ENCODE peak calls at places on chromosome 10, in five cellular contexts. One of them, this sample, is unnamed.

GRCh38 chr10:30999084-30999712 is 32.5 kb downstream of the ZNF438 start:
- DNase-seq in endothelial cell: no peak
- DNase-seq in GM20000: no peak
- DNase-seq in astrocyte: no peak
- DNase-seq in heart right ventricle: peak; percentile 38
- DNase-seq in this sample: no peak

GRCh38 chr10:118968482-118968881 is 61.0 kb upstream of the NANOS1 start:
- DNase-seq in endothelial cell: no peak
- DNase-seq in GM20000: no peak
- DNase-seq in astrocyte: no peak
- DNase-seq in heart right ventricle: no peak
- DNase-seq in this sample: no peak

GRCh38 chr10:36676321-36677169 is 448.9 kb upstream of the ANKRD30A start:
- DNase-seq in endothelial cell: no peak
- DNase-seq in GM20000: no peak
- DNase-seq in astrocyte: peak; percentile 78
- DNase-seq in heart right ventricle: no peak
- DNase-seq in this sample: no peak

GRCh38 chr10:119694608-119695007 is 31.2 kb upstream of the INPP5F start:
- DNase-seq in endothelial cell: no peak
- DNase-seq in GM20000: no peak
- DNase-seq in astrocyte: no peak
- DNase-seq in heart right ventricle: no peak
- DNase-seq in this sample: no peak

GRCh38 chr10:13365168-13365687 is 17.1 kb upstream of the SEPHS1 start:
- DNase-seq in endothelial cell: no peak
- DNase-seq in GM20000: no peak
- DNase-seq in astrocyte: no peak
- DNase-seq in heart right ventricle: no peak
- DNase-seq in this sample: no peak

GRCh38 chr10:47176206-47176902 is 123.6 kb upstream of the GDF10 start:
- DNase-seq in endothelial cell: no peak
- DNase-seq in GM20000: no peak
- DNase-seq in astrocyte: no peak
- DNase-seq in heart right ventricle: no peak
- DNase-seq in this sample: no peak

GRCh38 chr10:47167591-47167990 is 132.4 kb upstream of the GDF10 start:
- DNase-seq in endothelial cell: no peak
- DNase-seq in GM20000: no peak
- DNase-seq in astrocyte: no peak
- DNase-seq in heart right ventricle: no peak
- DNase-seq in this sample: no peak

GRCh38 chr10:100751211-100751933 is 6.0 kb downstream of the PAX2 start:
- DNase-seq in endothelial cell: no peak
- DNase-seq in GM20000: no peak
- DNase-seq in astrocyte: no peak
- DNase-seq in heart right ventricle: no peak
- DNase-seq in this sample: no peak

GRCh38 chr10:13206546-13207443 is 27.4 kb downstream of the UCMA start:
- DNase-seq in endothelial cell: peak; percentile 12
- DNase-seq in GM20000: no peak
- DNase-seq in astrocyte: peak; percentile 24
- DNase-seq in heart right ventricle: no peak
- DNase-seq in this sample: no peak

GRCh38 chr10:104199567-104199966 is 32.6 kb downstream of the CFAP43 start:
- DNase-seq in endothelial cell: no peak
- DNase-seq in GM20000: no peak
- DNase-seq in astrocyte: no peak
- DNase-seq in heart right ventricle: no peak
- DNase-seq in this sample: no peak

GRCh38 chr10:131908151-131908550 is 7.3 kb downstream of the PPP2R2D start:
- DNase-seq in endothelial cell: no peak
- DNase-seq in GM20000: no peak
- DNase-seq in astrocyte: no peak
- DNase-seq in heart right ventricle: no peak
- DNase-seq in this sample: no peak

GRCh38 chr10:30160431-30160982 is 101.1 kb upstream of the JCAD start:
- DNase-seq in endothelial cell: no peak
- DNase-seq in GM20000: peak; percentile 45
- DNase-seq in astrocyte: no peak
- DNase-seq in heart right ventricle: no peak
- DNase-seq in this sample: no peak

GRCh38 chr10:71893920-71894319 is 42.9 kb upstream of the PSAP start:
- DNase-seq in endothelial cell: no peak
- DNase-seq in GM20000: no peak
- DNase-seq in astrocyte: no peak
- DNase-seq in heart right ventricle: no peak
- DNase-seq in this sample: no peak

GRCh38 chr10:20486791-20487190 is 410.3 kb downstream of the NEBL start:
- DNase-seq in endothelial cell: no peak
- DNase-seq in GM20000: no peak
- DNase-seq in astrocyte: no peak
- DNase-seq in heart right ventricle: no peak
- DNase-seq in this sample: no peak

GRCh38 chr10:121539757-121540156 is 58.5 kb downstream of the FGFR2 start:
- DNase-seq in endothelial cell: no peak
- DNase-seq in GM20000: no peak
- DNase-seq in astrocyte: no peak
- DNase-seq in heart right ventricle: no peak
- DNase-seq in this sample: no peak

GRCh38 chr10:71731791-71732190 is 12.2 kb upstream of the C10orf105 start:
- DNase-seq in endothelial cell: no peak
- DNase-seq in GM20000: no peak
- DNase-seq in astrocyte: no peak
- DNase-seq in heart right ventricle: no peak
- DNase-seq in this sample: no peak

GRCh38 chr10:67241435-67241834 is 315.6 kb downstream of the LRRTM3 start:
- DNase-seq in endothelial cell: no peak
- DNase-seq in GM20000: no peak
- DNase-seq in astrocyte: no peak
- DNase-seq in heart right ventricle: no peak
- DNase-seq in this sample: no peak

GRCh38 chr10:42986618-42987017 is 90.3 kb upstream of the RET start:
- DNase-seq in endothelial cell: no peak
- DNase-seq in GM20000: no peak
- DNase-seq in astrocyte: no peak
- DNase-seq in heart right ventricle: no peak
- DNase-seq in this sample: no peak

GRCh38 chr10:6237189-6237496 is 34.4 kb downstream of the PFKFB3 start:
- DNase-seq in endothelial cell: no peak
- DNase-seq in GM20000: no peak
- DNase-seq in astrocyte: no peak
- DNase-seq in heart right ventricle: no peak
- DNase-seq in this sample: no peak

GRCh38 chr10:131615150-131615549 is 285.7 kb upstream of the PPP2R2D start:
- DNase-seq in endothelial cell: no peak
- DNase-seq in GM20000: no peak
- DNase-seq in astrocyte: no peak
- DNase-seq in heart right ventricle: no peak
- DNase-seq in this sample: no peak

GRCh38 chr10:84340632-84341537 is 12.5 kb downstream of the CCSER2 start:
- DNase-seq in endothelial cell: no peak
- DNase-seq in GM20000: no peak
- DNase-seq in astrocyte: no peak
- DNase-seq in heart right ventricle: no peak
- DNase-seq in this sample: no peak

GRCh38 chr10:69125554-69125953 is 1.6 kb downstream of the VPS26A start:
- DNase-seq in endothelial cell: no peak
- DNase-seq in GM20000: no peak
- DNase-seq in astrocyte: no peak
- DNase-seq in heart right ventricle: no peak
- DNase-seq in this sample: no peak

GRCh38 chr10:86970887-86971145 is 2.5 kb downstream of the ADIRF start:
- DNase-seq in endothelial cell: no peak
- DNase-seq in GM20000: no peak
- DNase-seq in astrocyte: no peak
- DNase-seq in heart right ventricle: no peak
- DNase-seq in this sample: no peak

GRCh38 chr10:73968101-73968515 is 29.8 kb upstream of the VCL start:
- DNase-seq in endothelial cell: peak; percentile 14
- DNase-seq in GM20000: no peak
- DNase-seq in astrocyte: peak; percentile 25
- DNase-seq in heart right ventricle: no peak
- DNase-seq in this sample: peak; percentile 24

GRCh38 chr10:125057158-125058001 is 103.0 kb downstream of the CTBP2 start:
- DNase-seq in endothelial cell: peak; percentile 47
- DNase-seq in GM20000: peak; percentile 49
- DNase-seq in astrocyte: peak; percentile 93
- DNase-seq in heart right ventricle: peak; percentile 83
- DNase-seq in this sample: peak; percentile 79

GRCh38 chr10:48258083-48258482 is 16.4 kb downstream of the FRMPD2 start:
- DNase-seq in endothelial cell: no peak
- DNase-seq in GM20000: no peak
- DNase-seq in astrocyte: no peak
- DNase-seq in heart right ventricle: no peak
- DNase-seq in this sample: no peak
- TF ChIP-seq CTCF in endothelial cell: no peak
- TF ChIP-seq CTCF in GM20000: no peak
- TF ChIP-seq CTCF in astrocyte: no peak
- TF ChIP-seq CTCF in heart right ventricle: no peak
- TF ChIP-seq CTCF in this sample: no peak

DNA sequence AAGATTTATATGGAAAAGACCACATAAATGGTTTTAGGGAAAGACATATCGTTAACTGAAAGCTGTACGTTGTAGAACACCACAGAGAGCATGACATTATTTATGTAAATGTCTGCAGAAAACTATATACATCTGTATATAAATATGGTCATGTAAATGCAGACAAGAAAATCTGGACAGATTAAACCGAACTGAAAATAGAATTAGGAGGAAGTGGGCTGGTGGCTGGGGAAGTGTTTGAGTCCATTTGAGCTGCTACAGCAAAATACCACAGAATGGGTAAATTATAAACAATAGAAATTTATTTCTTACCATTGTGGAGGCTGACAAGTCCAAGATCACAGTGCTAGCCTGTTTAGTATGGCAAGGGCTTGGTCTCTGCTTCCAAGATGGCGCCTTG is 56.3 kb upstream of the USP6NL start:
- DNase-seq in endothelial cell: no peak
- DNase-seq in GM20000: no peak
- DNase-seq in astrocyte: no peak
- DNase-seq in heart right ventricle: no peak
- DNase-seq in this sample: no peak
- TF ChIP-seq CTCF in endothelial cell: no peak
- TF ChIP-seq CTCF in GM20000: no peak
- TF ChIP-seq CTCF in astrocyte: no peak
- TF ChIP-seq CTCF in heart right ventricle: no peak
- TF ChIP-seq CTCF in this sample: no peak

GRCh38 chr10:109978481-109978880 is 29.3 kb upstream of the ADD3 start:
- DNase-seq in endothelial cell: peak; percentile 65
- DNase-seq in GM20000: peak; percentile 43
- DNase-seq in astrocyte: peak; percentile 40
- DNase-seq in heart right ventricle: peak; percentile 54
- DNase-seq in this sample: no peak
- TF ChIP-seq CTCF in endothelial cell: peak; percentile 82
- TF ChIP-seq CTCF in GM20000: peak; percentile 74
- TF ChIP-seq CTCF in astrocyte: peak; percentile 73
- TF ChIP-seq CTCF in heart right ventricle: peak; percentile 83
- TF ChIP-seq CTCF in this sample: peak; percentile 77

DNA sequence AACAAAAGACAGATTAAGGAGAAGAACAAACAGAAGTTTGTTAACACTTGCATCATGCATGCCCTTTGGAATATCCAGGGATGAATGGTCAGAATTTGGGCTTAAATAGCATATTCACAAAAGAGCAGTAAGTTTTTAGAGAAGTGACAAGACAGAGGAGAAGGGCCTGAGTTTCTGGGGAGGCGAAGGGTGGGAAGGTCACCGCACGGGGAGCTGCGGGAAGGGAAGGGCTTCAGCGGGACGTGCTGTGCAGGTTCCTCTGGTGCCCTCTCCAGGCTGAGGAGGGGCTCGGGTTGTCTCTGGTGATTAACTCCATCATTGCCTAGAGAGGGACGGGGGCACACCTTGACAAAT is 10.4 kb upstream of the ZNF22 start:
- DNase-seq in endothelial cell: peak; percentile 58
- DNase-seq in GM20000: no peak
- DNase-seq in astrocyte: no peak
- DNase-seq in heart right ventricle: no peak
- DNase-seq in this sample: no peak
- TF ChIP-seq CTCF in endothelial cell: no peak
- TF ChIP-seq CTCF in GM20000: no peak
- TF ChIP-seq CTCF in astrocyte: peak; percentile 4
- TF ChIP-seq CTCF in heart right ventricle: peak; percentile 57
- TF ChIP-seq CTCF in this sample: peak; percentile 61

GRCh38 chr10:34960983-34961382 is 129.2 kb downstream of the CUL2 start:
- DNase-seq in endothelial cell: no peak
- DNase-seq in GM20000: no peak
- DNase-seq in astrocyte: no peak
- DNase-seq in heart right ventricle: peak; percentile 48
- DNase-seq in this sample: no peak
- TF ChIP-seq CTCF in endothelial cell: no peak
- TF ChIP-seq CTCF in GM20000: no peak
- TF ChIP-seq CTCF in astrocyte: peak; percentile 16
- TF ChIP-seq CTCF in heart right ventricle: peak; percentile 59
- TF ChIP-seq CTCF in this sample: no peak

GRCh38 chr10:97686962-97687784 is at the start of gene AVPI1:
- DNase-seq in endothelial cell: peak; percentile 96
- DNase-seq in GM20000: peak; percentile 96
- DNase-seq in astrocyte: peak; percentile 90
- DNase-seq in heart right ventricle: peak; percentile 96
- DNase-seq in this sample: peak; percentile 100
- TF ChIP-seq CTCF in endothelial cell: no peak
- TF ChIP-seq CTCF in GM20000: no peak
- TF ChIP-seq CTCF in astrocyte: no peak
- TF ChIP-seq CTCF in heart right ventricle: no peak
- TF ChIP-seq CTCF in this sample: no peak

GRCh38 chr10:109428775-109429480 is 494.4 kb downstream of the XPNPEP1 start:
- DNase-seq in endothelial cell: no peak
- DNase-seq in GM20000: no peak
- DNase-seq in astrocyte: peak; percentile 9
- DNase-seq in heart right ventricle: no peak
- DNase-seq in this sample: no peak

GRCh38 chr10:109429956-109430760 is 493.2 kb downstream of the XPNPEP1 start:
- DNase-seq in endothelial cell: no peak
- DNase-seq in GM20000: no peak
- DNase-seq in astrocyte: peak; percentile 89
- DNase-seq in heart right ventricle: no peak
- DNase-seq in this sample: no peak

GRCh38 chr10:109426987-109427386 is 496.3 kb downstream of the XPNPEP1 start:
- DNase-seq in endothelial cell: no peak
- DNase-seq in GM20000: no peak
- DNase-seq in astrocyte: no peak
- DNase-seq in heart right ventricle: no peak
- DNase-seq in this sample: no peak

GRCh38 chr10:109430844-109431243 is 492.5 kb downstream of the XPNPEP1 start:
- DNase-seq in endothelial cell: no peak
- DNase-seq in GM20000: no peak
- DNase-seq in astrocyte: peak; percentile 6
- DNase-seq in heart right ventricle: no peak
- DNase-seq in this sample: no peak

DNA sequence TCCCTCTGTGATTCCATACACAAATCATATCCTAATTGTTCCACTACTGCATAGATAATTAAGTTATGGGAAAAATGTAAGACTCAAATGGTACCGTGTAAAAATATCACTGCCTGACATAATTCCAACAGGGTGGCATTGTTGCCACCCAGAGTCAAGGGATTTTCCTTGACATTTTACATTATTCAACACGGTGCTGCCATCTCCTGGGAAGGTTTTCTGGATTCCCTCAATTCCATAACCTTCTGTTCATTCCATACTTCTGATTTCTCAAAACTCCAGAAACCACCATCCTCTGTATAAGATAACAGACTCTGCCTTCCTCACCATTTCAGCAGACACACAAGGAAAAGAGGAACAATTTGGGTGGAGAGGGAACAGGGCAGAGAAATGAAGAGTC is 495.9 kb downstream of the XPNPEP1 start:
- DNase-seq in endothelial cell: no peak
- DNase-seq in GM20000: no peak
- DNase-seq in astrocyte: peak; percentile 17
- DNase-seq in heart right ventricle: no peak
- DNase-seq in this sample: no peak
- TF ChIP-seq CTCF in endothelial cell: no peak
- TF ChIP-seq CTCF in GM20000: no peak
- TF ChIP-seq CTCF in astrocyte: peak; percentile 14
- TF ChIP-seq CTCF in heart right ventricle: no peak
- TF ChIP-seq CTCF in this sample: peak; percentile 17

This sample was measured in type B pancreatic cell.